ENCODE peak calls at places on chromosomes 5 and 9, in five cellular contexts. One of them, this sample, is unnamed.

GRCh38 chr5:112657804-112658203 is 79.9 kb upstream of the APC start:
- DNase-seq in small intestine: no peak
- DNase-seq in pancreas: no peak
- DNase-seq in tibial artery: no peak
- DNase-seq in CD8-positive, alpha-beta memory T cell: no peak
- DNase-seq in this sample: no peak

GRCh38 chr9:96080364-96080763 is 204.9 kb downstream of the ERCC6L2 start:
- DNase-seq in small intestine: peak; percentile 58
- DNase-seq in pancreas: no peak
- DNase-seq in tibial artery: no peak
- DNase-seq in CD8-positive, alpha-beta memory T cell: no peak
- DNase-seq in this sample: no peak

GRCh38 chr9:95010431-95010838 is 283.9 kb downstream of the AOPEP start:
- DNase-seq in small intestine: no peak
- DNase-seq in pancreas: no peak
- DNase-seq in tibial artery: no peak
- DNase-seq in CD8-positive, alpha-beta memory T cell: no peak
- DNase-seq in this sample: no peak

GRCh38 chr9:83962165-83962564 is 17.9 kb downstream of the HNRNPK start:
- DNase-seq in small intestine: peak; percentile 42
- DNase-seq in pancreas: no peak
- DNase-seq in tibial artery: no peak
- DNase-seq in CD8-positive, alpha-beta memory T cell: no peak
- DNase-seq in this sample: no peak

GRCh38 chr9:123355761-123356520 is at the start of gene CRB2:
- DNase-seq in small intestine: no peak
- DNase-seq in pancreas: no peak
- DNase-seq in tibial artery: no peak
- DNase-seq in CD8-positive, alpha-beta memory T cell: no peak
- DNase-seq in this sample: no peak

GRCh38 chr5:157559301-157559700 is 16.3 kb downstream of the ADAM19 start:
- DNase-seq in small intestine: no peak
- DNase-seq in pancreas: no peak
- DNase-seq in tibial artery: no peak
- DNase-seq in CD8-positive, alpha-beta memory T cell: no peak
- DNase-seq in this sample: no peak

GRCh38 chr5:80414113-80414512 is 6.2 kb downstream of the ZFYVE16 start:
- DNase-seq in small intestine: no peak
- DNase-seq in pancreas: no peak
- DNase-seq in tibial artery: no peak
- DNase-seq in CD8-positive, alpha-beta memory T cell: no peak
- DNase-seq in this sample: no peak

GRCh38 chr5:52063186-52063585 is 679.9 kb downstream of the ISL1 start:
- DNase-seq in small intestine: no peak
- DNase-seq in pancreas: no peak
- DNase-seq in tibial artery: no peak
- DNase-seq in CD8-positive, alpha-beta memory T cell: no peak
- DNase-seq in this sample: no peak

GRCh38 chr5:14160116-14160515 is 17.0 kb downstream of the TRIO start:
- DNase-seq in small intestine: no peak
- DNase-seq in pancreas: no peak
- DNase-seq in tibial artery: no peak
- DNase-seq in CD8-positive, alpha-beta memory T cell: no peak
- DNase-seq in this sample: no peak

DNA sequence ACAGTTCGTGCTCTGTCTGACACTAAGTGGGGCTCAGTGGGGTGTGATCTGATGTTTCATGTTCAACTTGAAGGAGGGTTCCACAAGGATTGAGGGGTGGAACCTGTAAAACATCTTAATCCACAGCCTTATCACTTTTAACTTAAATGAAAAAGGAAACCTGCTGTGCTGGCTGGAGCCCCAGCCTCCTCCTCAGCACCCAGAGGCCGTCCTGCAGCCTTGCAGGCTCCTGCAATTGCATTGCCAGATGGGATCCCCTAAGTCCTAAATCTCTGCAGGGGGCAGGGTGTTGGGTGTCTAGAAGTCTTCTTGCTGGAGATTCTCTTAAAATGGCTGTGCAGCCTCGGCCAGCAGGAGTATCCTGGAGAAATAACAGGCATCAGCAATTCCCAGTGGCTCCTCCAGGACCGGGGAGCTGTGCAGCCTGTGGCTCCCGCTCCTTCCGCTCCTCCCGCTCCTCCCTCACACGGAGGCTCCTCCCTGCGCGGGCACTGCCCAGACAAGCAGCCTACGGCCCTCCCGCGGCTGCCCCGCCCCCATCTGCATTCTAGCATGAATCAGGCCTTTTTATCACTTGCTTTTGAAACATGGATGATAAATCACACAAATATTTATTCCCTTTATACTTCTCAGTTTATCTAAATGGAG is 131.0 kb downstream of the ADAMTS16 start:
- DNase-seq in small intestine: peak; percentile 74
- DNase-seq in pancreas: peak; percentile 85
- DNase-seq in tibial artery: peak; percentile 49
- DNase-seq in CD8-positive, alpha-beta memory T cell: no peak
- DNase-seq in this sample: peak; percentile 73
- H3K4me3 ChIP-seq in small intestine: no peak overlapping the region
- H3K4me3 ChIP-seq in pancreas: peak overlapping the region; percentile 26
- H3K4me3 ChIP-seq in tibial artery: peak overlapping the region; percentile 16
- H3K4me3 ChIP-seq in CD8-positive, alpha-beta memory T cell: no peak overlapping the region
- H3K4me3 ChIP-seq in this sample: peak overlapping the region; percentile 25

GRCh38 chr5:40827479-40827977 is 7.5 kb downstream of the RPL37 start:
- DNase-seq in small intestine: no peak
- DNase-seq in pancreas: no peak
- DNase-seq in tibial artery: no peak
- DNase-seq in CD8-positive, alpha-beta memory T cell: no peak
- DNase-seq in this sample: no peak
- H3K36me3 ChIP-seq in small intestine: peaks cover 33% of the 10 kb centered on the region
- H3K36me3 ChIP-seq in pancreas: no peaks in the 10 kb centered on the region
- H3K36me3 ChIP-seq in tibial artery: peaks cover 68% of the 10 kb centered on the region
- H3K36me3 ChIP-seq in CD8-positive, alpha-beta memory T cell: peaks cover 44% of the 10 kb centered on the region
- H3K36me3 ChIP-seq in this sample: peaks cover 22% of the 10 kb centered on the region

DNA sequence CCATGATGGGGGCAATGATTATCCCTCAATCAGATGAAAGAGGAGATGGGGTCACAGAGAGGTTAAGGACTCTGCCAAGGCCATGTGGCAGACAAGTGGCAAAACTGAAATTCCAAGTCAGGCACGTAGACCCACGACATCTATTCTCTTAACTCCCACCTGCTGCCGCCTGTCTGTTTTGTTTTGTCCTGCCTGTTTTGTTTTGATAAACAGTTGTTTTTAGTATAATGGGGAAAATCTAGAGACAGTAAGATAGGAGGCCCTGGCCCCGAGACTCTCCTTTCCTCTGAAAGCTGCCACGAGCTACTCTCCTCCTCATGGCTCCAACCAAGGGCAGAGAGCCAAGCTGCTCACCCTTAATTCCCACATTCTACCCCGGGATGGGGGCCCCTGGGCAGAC is 4.9 kb downstream of the FSTL4 start:
- DNase-seq in small intestine: no peak
- DNase-seq in pancreas: no peak
- DNase-seq in tibial artery: no peak
- DNase-seq in CD8-positive, alpha-beta memory T cell: no peak
- DNase-seq in this sample: no peak
- H3K27me3 ChIP-seq in small intestine: peaks cover 7% of the 10 kb centered on the region
- H3K27me3 ChIP-seq in pancreas: no peaks in the 10 kb centered on the region
- H3K27me3 ChIP-seq in tibial artery: peaks cover 3% of the 10 kb centered on the region
- H3K27me3 ChIP-seq in CD8-positive, alpha-beta memory T cell: peaks cover 11% of the 10 kb centered on the region
- H3K27me3 ChIP-seq in this sample: peaks cover 11% of the 10 kb centered on the region

GRCh38 chr9:121357011-121357410 is 13.0 kb downstream of the STOM start:
- DNase-seq in small intestine: peak; percentile 51
- DNase-seq in pancreas: no peak
- DNase-seq in tibial artery: no peak
- DNase-seq in CD8-positive, alpha-beta memory T cell: peak; percentile 34
- DNase-seq in this sample: no peak

GRCh38 chr9:121359358-121360294 is 10.4 kb downstream of the STOM start:
- DNase-seq in small intestine: no peak
- DNase-seq in pancreas: no peak
- DNase-seq in tibial artery: no peak
- DNase-seq in CD8-positive, alpha-beta memory T cell: no peak
- DNase-seq in this sample: no peak

GRCh38 chr9:121360975-121361374 is 9.1 kb downstream of the STOM start:
- DNase-seq in small intestine: no peak
- DNase-seq in pancreas: no peak
- DNase-seq in tibial artery: no peak
- DNase-seq in CD8-positive, alpha-beta memory T cell: no peak
- DNase-seq in this sample: no peak

GRCh38 chr9:121354770-121355169 is 15.3 kb downstream of the STOM start:
- DNase-seq in small intestine: no peak
- DNase-seq in pancreas: no peak
- DNase-seq in tibial artery: no peak
- DNase-seq in CD8-positive, alpha-beta memory T cell: no peak
- DNase-seq in this sample: no peak

DNA sequence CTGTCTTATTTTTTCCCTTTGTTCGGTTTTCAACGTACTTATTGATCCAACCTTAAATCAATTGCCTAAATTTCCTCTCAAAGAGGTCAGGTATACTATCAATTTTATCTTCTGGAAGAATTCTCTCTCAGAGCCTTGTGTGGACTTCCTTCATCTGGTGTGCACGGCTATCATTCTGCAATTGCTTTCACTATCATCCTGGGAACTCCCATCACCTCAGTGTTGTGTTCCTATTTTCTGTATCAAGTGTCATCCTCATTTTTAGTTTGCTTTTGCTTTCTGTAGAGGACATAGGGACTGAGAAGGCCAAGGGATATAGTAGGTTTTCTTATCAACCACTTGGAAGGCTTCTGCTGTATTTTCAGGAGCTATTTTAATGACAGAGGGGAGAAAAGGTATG is 11.3 kb downstream of the STOM start:
- DNase-seq in small intestine: peak; percentile 30
- DNase-seq in pancreas: no peak
- DNase-seq in tibial artery: no peak
- DNase-seq in CD8-positive, alpha-beta memory T cell: peak; percentile 19
- DNase-seq in this sample: no peak
- H3K4me3 ChIP-seq in small intestine: no peak overlapping the region
- H3K4me3 ChIP-seq in pancreas: no peak overlapping the region
- H3K4me3 ChIP-seq in tibial artery: no peak overlapping the region
- H3K4me3 ChIP-seq in CD8-positive, alpha-beta memory T cell: no peak overlapping the region
- H3K4me3 ChIP-seq in this sample: peak overlapping the region; percentile 24

DNA sequence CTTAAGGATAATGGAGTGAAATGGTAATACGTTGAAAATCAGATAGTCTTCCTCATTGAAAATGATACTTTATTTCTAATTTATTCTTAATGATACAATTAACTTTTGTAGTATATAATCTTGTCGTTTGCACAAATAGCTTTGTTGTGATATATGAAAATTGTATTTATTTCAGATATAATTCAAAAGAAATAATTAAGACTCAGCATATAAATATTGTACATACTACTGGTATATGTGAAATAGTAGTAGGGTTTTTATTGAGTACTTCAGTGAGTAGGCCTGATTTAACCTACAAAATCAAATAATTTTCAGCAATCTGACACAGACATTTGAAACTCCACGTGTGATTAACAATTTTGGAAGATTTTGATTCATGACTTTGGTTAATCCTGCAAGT is 4.8 kb downstream of the C5orf22 start:
- DNase-seq in small intestine: no peak
- DNase-seq in pancreas: no peak
- DNase-seq in tibial artery: no peak
- DNase-seq in CD8-positive, alpha-beta memory T cell: no peak
- DNase-seq in this sample: no peak
- H3K36me3 ChIP-seq in small intestine: peaks cover 7% of the 10 kb centered on the region
- H3K36me3 ChIP-seq in pancreas: no peaks in the 10 kb centered on the region
- H3K36me3 ChIP-seq in tibial artery: peaks cover 74% of the 10 kb centered on the region
- H3K36me3 ChIP-seq in CD8-positive, alpha-beta memory T cell: peaks cover 33% of the 10 kb centered on the region
- H3K36me3 ChIP-seq in this sample: peaks cover 7% of the 10 kb centered on the region

DNA sequence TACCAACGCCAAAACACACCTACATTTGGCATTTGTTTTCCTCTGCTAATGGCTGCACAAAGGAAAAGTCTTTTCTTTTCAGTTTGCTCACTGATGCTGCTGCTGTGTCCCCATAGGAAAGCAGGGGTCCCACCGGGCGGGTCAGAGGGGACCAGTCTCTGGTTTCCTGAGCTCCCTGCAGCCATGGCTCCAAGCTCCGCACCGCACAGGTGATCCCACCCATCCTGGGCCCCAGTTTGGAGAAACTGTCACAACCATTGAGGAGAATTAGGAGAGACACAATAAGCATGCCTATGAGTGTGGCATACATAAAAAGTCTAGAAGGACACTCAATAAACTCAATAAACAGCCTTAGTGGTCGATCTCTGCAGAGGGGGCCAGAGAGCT is 19.9 kb downstream of the MED10 start:
- DNase-seq in small intestine: no peak
- DNase-seq in pancreas: peak; percentile 2
- DNase-seq in tibial artery: no peak
- DNase-seq in CD8-positive, alpha-beta memory T cell: no peak
- DNase-seq in this sample: no peak
- H3K27me3 ChIP-seq in small intestine: no peaks in the 10 kb centered on the region
- H3K27me3 ChIP-seq in pancreas: no peaks in the 10 kb centered on the region
- H3K27me3 ChIP-seq in tibial artery: no peaks in the 10 kb centered on the region
- H3K27me3 ChIP-seq in CD8-positive, alpha-beta memory T cell: no peaks in the 10 kb centered on the region
- H3K27me3 ChIP-seq in this sample: no peaks in the 10 kb centered on the region

GRCh38 chr5:139394654-139395566 is at the start of gene PROB1:
- DNase-seq in small intestine: no peak
- DNase-seq in pancreas: peak; percentile 16
- DNase-seq in tibial artery: no peak
- DNase-seq in CD8-positive, alpha-beta memory T cell: no peak
- DNase-seq in this sample: peak; percentile 90
- H3K4me3 ChIP-seq in small intestine: peak within 1 kb of the TSS; percentile 64
- H3K4me3 ChIP-seq in pancreas: peak within 1 kb of the TSS; percentile 47
- H3K4me3 ChIP-seq in tibial artery: peak within 1 kb of the TSS; percentile 49
- H3K4me3 ChIP-seq in CD8-positive, alpha-beta memory T cell: peak within 1 kb of the TSS; percentile 59
- H3K4me3 ChIP-seq in this sample: peak within 1 kb of the TSS; percentile 93

DNA sequence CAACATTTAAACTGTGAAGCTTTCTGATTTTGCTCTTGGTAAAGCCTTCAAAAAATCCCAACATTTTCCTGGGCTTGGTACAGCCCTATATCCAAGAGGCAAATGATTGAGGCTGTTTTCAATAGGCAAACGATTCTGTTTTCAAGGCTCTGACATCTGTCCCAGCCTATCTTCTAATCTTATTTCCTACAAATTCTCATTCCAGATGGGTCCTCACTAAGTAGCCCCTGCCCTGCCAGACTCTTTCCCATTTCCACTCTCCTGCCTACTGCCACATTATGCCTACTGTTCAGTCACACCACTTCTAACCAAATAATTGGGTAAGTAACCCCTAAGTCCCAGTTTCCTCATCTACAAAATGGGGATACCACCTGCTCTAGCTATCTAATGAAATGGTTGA is 3.5 kb downstream of the GBA2 start:
- DNase-seq in small intestine: no peak
- DNase-seq in pancreas: no peak
- DNase-seq in tibial artery: no peak
- DNase-seq in CD8-positive, alpha-beta memory T cell: no peak
- DNase-seq in this sample: no peak
- H3K36me3 ChIP-seq in small intestine: peaks cover 11% of the 10 kb centered on the region
- H3K36me3 ChIP-seq in pancreas: no peaks in the 10 kb centered on the region
- H3K36me3 ChIP-seq in tibial artery: peaks cover 48% of the 10 kb centered on the region
- H3K36me3 ChIP-seq in CD8-positive, alpha-beta memory T cell: peaks cover 19% of the 10 kb centered on the region
- H3K36me3 ChIP-seq in this sample: peaks cover 64% of the 10 kb centered on the region

This sample was measured in psoas muscle.